ENCODE peak calls at places on chromosomes 6 and 20, in seven cellular contexts. M is HCT116, B is GM23338, N is hepatocyte, Q is neural progenitor cell, I is OCI-LY7, X is MM.1S. A is an unnamed sample.

GRCh38 chr20:415820-416322 is 7.8 kb downstream of the RBCK1 start:
- DNase-seq in I (no peak), B (no peak), X (no peak), M (no peak), Q (no peak), N (no peak), A (no peak)

GRCh38 chr6:161393839-161394364 is 120.0 kb upstream of the AGPAT4 start:
- DNase-seq in M (peak), N (peak), X (peak), Q (peak), B (peak), I (peak), A (peak)

GRCh38 chr6:60671369-60671768 is 1614.7 kb downstream of the KHDRBS2 start:
- DNase-seq in X (peak), Q (no peak), B (peak), M (no peak), N (no peak), I (no peak), A (no peak)

GRCh38 chr6:129006685-129007514 is 124.0 kb downstream of the LAMA2 start:
- DNase-seq in I (no peak), Q (no peak), M (no peak), N (no peak), B (no peak), X (no peak), A (no peak)

GRCh38 chr6:23523771-23524170 is 602.2 kb upstream of the NRSN1 start:
- DNase-seq in I (no peak), N (no peak), X (no peak), M (no peak), Q (no peak), B (no peak), A (no peak)

GRCh38 chr6:25511386-25511785 is 140.6 kb upstream of the SCGN start:
- DNase-seq in I (no peak), N (no peak), Q (no peak), B (no peak), X (no peak), M (no peak), A (peak)

GRCh38 chr20:57711311-57711712 is 1.5 kb upstream of the PMEPA1 start:
- DNase-seq in N (no peak), B (no peak), M (no peak), I (no peak), Q (no peak), X (no peak), A (peak)

GRCh38 chr6:14313220-14313619 is 195.6 kb downstream of the CD83 start:
- DNase-seq in I (no peak), Q (no peak), M (no peak), X (no peak), N (no peak), B (no peak), A (no peak)

GRCh38 chr6:143061597-143062385 is 1.1 kb downstream of the AIG1 start:
- DNase-seq in X (no peak), M (no peak), B (no peak), I (no peak), N (peak), Q (no peak), A (no peak)

GRCh38 chr20:63708301-63709148 is 686 bp downstream of the ZGPAT start:
- DNase-seq in M (no peak), I (no peak), X (no peak), Q (peak), N (peak), B (peak), A (no peak)

GRCh38 chr6:164148789-164149188 is 734.3 kb downstream of the QKI start:
- DNase-seq in Q (no peak), I (no peak), M (no peak), N (no peak), B (no peak), X (no peak), A (no peak)

GRCh38 chr20:64254156-64254555 is 1.4 kb upstream of the PCMTD2 start:
- DNase-seq in I (no peak), Q (no peak), N (no peak), B (no peak), X (no peak), M (no peak), A (no peak)

GRCh38 chr6:102736941-102737368 is 1343.4 kb downstream of the GRIK2 start:
- DNase-seq in B (no peak), Q (no peak), X (no peak), I (no peak), N (no peak), M (no peak), A (peak)

GRCh38 chr20:52760791-52761190 is 211.4 kb upstream of the TSHZ2 start:
- DNase-seq in I (peak), B (peak), X (no peak), N (no peak), Q (no peak), M (no peak), A (no peak)

GRCh38 chr6:19613678-19614077 is 223.5 kb upstream of the ID4 start:
- DNase-seq in X (no peak), M (peak), B (no peak), I (peak), Q (peak), N (no peak), A (peak)

GRCh38 chr20:62522748-62523396 is 47.1 kb upstream of the GATA5 start:
- DNase-seq in Q (no peak), B (no peak), I (no peak), N (no peak), X (no peak), M (no peak), A (no peak)

GRCh38 chr20:23212011-23212410 is 125.9 kb upstream of the CD93 start:
- DNase-seq in I (no peak), Q (no peak), B (no peak), N (no peak), X (no peak), M (no peak), A (no peak)

GRCh38 chr6:33692078-33692759 is 19.3 kb downstream of the UQCC2 start:
- DNase-seq in X (no peak), M (no peak), I (no peak), Q (peak), N (no peak), B (peak), A (peak)

GRCh38 chr6:50889912-50890311 is 71.2 kb downstream of the TFAP2B start:
- DNase-seq in X (no peak), N (no peak), M (no peak), B (no peak), Q (peak), I (no peak), A (no peak)

GRCh38 chr6:136723780-136724179 is 68.5 kb downstream of the MAP3K5 start:
- DNase-seq in B (no peak), X (peak), M (no peak), I (peak), Q (no peak), N (no peak), A (peak)

GRCh38 chr6:137271245-137272183 is 52.3 kb upstream of the IFNGR1 start:
- DNase-seq in X (peak), N (peak), I (peak), B (peak), Q (peak), M (peak), A (peak)

GRCh38 chr20:59972037-59972801 is 14.0 kb downstream of the CDH26 start:
- DNase-seq in Q (no peak), B (no peak), I (no peak), X (no peak), M (no peak), N (no peak), A (peak)

GRCh38 chr20:42024653-42025052 is 406.5 kb upstream of the CHD6 start:
- DNase-seq in M (no peak), I (no peak), X (peak), B (no peak), N (peak), Q (peak), A (no peak)

GRCh38 chr6:113997106-113997505 is 26.2 kb upstream of the HDAC2 start:
- DNase-seq in M (peak), N (no peak), X (no peak), I (no peak), B (no peak), Q (no peak), A (peak)

GRCh38 chr6:149723771-149724417 is 6.0 kb upstream of the LATS1 start:
- DNase-seq in N (peak), X (no peak), M (peak), I (peak), B (peak), Q (peak), A (peak)

GRCh38 chr6:33417127-33417902 is 592 bp downstream of the CUTA start:
- DNase-seq in X (no peak), I (no peak), Q (peak), M (no peak), N (peak), B (peak), A (peak)

GRCh38 chr6:111382476-111383294 is 100.3 kb downstream of the REV3L start:
- DNase-seq in Q (no peak), B (no peak), N (no peak), I (no peak), X (no peak), M (no peak), A (no peak)

GRCh38 chr6:44253307-44254101 is 3.8 kb downstream of the SLC35B2 start:
- DNase-seq in I (peak), X (peak), N (peak), Q (peak), B (peak), M (no peak), A (peak)

GRCh38 chr6:7073810-7074525 is 33.8 kb upstream of the RREB1 start:
- DNase-seq in M (no peak), B (no peak), I (no peak), X (peak), N (no peak), Q (no peak), A (no peak)

GRCh38 chr6:34154668-34155447 is 9.0 kb upstream of the GRM4 start:
- DNase-seq in M (no peak), B (peak), X (peak), Q (peak), I (peak), N (peak), A (peak)

GRCh38 chr20:20820104-20820503 is 107.7 kb upstream of the RALGAPA2 start:
- DNase-seq in I (no peak), N (no peak), X (no peak), Q (peak), M (peak), B (peak), A (peak)

GRCh38 chr6:126040826-126041225 is 54.5 kb downstream of the TRMT11 start:
- DNase-seq in Q (no peak), I (no peak), X (no peak), N (peak), B (no peak), M (no peak), A (peak)

GRCh38 chr20:36173451-36173933 is 19.0 kb downstream of the EPB41L1 start:
- DNase-seq in N (peak), Q (peak), M (no peak), B (peak), X (no peak), I (no peak), A (no peak)

GRCh38 chr6:146664871-146665270 is 66.1 kb downstream of the ADGB start:
- DNase-seq in X (no peak), B (no peak), M (no peak), N (peak), Q (no peak), I (no peak), A (no peak)

GRCh38 chr20:39112196-39112743 is 150.1 kb downstream of the DHX35 start:
- DNase-seq in N (peak), X (peak), B (peak), I (peak), M (peak), Q (peak), A (peak)

DNA sequence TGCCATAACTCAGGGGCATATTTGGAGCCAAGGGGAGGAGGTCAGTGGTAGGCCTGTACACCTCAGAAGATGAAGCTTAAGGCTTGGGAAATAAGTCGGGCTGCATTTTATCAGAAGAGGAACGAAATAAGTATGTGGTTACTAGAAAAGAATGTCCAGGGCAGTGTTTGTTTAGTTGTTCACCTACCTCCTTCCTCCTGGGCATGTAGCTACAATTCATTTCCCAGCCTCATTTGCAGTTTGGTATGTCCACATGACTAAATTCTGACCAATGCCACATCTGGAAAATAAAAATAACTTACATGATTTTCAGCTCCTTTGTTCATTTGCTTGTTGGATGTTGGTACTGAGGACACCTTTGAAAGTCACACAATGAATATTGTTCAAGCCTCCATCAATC is 294.5 kb upstream of the RGS17 start:
- DNase-seq in M (no peak), I (no peak), B (no peak), Q (no peak), N (no peak), X (no peak), A (no peak)
- H3K4me2 ChIP-seq in M (no peak), I (no peak), B (no peak), Q (no peak), N (no peak), X (no peak), A (no peak)

GRCh38 chr6:41157323-41157722 is 3.2 kb upstream of the TREML1 start:
- DNase-seq in Q (no peak), M (no peak), B (no peak), N (no peak), I (no peak), X (no peak), A (no peak)

GRCh38 chr6:41155132-41155805 is 1.1 kb upstream of the TREML1 start:
- DNase-seq in X (no peak), N (no peak), M (no peak), Q (no peak), I (no peak), B (no peak), A (no peak)

GRCh38 chr6:41153992-41154625 is at the start of gene TREML1:
- DNase-seq in X (no peak), I (no peak), B (no peak), N (no peak), M (no peak), Q (no peak), A (no peak)

GRCh38 chr6:41156771-41157170 is 2.6 kb upstream of the TREML1 start:
- DNase-seq in I (no peak), B (no peak), X (no peak), M (no peak), Q (no peak), N (no peak), A (no peak)

DNA sequence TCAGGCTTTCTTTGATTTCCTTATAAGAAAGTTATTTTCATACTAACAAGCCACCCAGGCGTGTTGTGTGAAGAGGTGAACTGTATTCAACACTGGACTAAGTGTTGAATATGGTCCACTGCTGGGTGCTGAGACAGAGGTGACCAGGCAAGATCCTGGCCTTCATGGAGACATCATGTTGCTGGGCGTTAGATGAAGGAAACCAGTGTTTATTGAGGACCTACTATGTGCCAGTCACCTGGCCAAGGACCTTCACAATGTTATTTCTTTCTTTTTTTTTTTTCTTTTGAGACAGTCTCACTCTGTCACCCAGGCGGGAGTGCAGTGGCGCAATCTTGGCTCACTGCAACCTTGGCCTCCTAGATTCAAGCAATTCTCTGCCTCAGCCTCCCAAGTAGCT is 1.9 kb upstream of the TREML1 start:
- DNase-seq in Q (no peak), I (no peak), N (no peak), X (no peak), M (no peak), B (no peak), A (no peak)
- H2AFZ ChIP-seq in Q (no peak), I (no peak), N (no peak), X (no peak), M (no peak), B (no peak), A (no peak)

GRCh38 chr6:16684896-16685554 is 76.2 kb downstream of the ATXN1 start:
- DNase-seq in Q (no peak), N (no peak), X (no peak), M (peak), B (no peak), I (no peak), A (peak)

GRCh38 chr6:16679050-16679449 is 82.2 kb downstream of the ATXN1 start:
- DNase-seq in B (no peak), X (no peak), N (no peak), M (no peak), I (no peak), Q (no peak), A (no peak)

GRCh38 chr6:16683524-16684194 is 77.6 kb downstream of the ATXN1 start:
- DNase-seq in B (no peak), M (peak), X (no peak), Q (no peak), I (no peak), N (no peak), A (peak)

GRCh38 chr6:16684195-16684689 is 77.0 kb downstream of the ATXN1 start:
- DNase-seq in X (no peak), I (no peak), N (no peak), Q (no peak), B (no peak), M (no peak), A (peak)

GRCh38 chr6:16681260-16681873 is 79.9 kb downstream of the ATXN1 start:
- DNase-seq in X (no peak), Q (no peak), B (no peak), M (peak), I (no peak), N (peak), A (peak)
- TF ChIP-seq EZH2phosphoT487 in X (no peak), Q (no peak), B (no peak), M (no peak), I (no peak), N (no peak), A (no peak)

GRCh38 chr6:16237242-16237641 is 1.1 kb upstream of the GMPR start:
- DNase-seq in N (no peak), I (no peak), B (no peak), M (no peak), Q (no peak), X (no peak), A (no peak)

GRCh38 chr6:16236009-16236501 is 2.3 kb upstream of the GMPR start:
- DNase-seq in M (no peak), N (no peak), I (no peak), X (no peak), Q (no peak), B (no peak), A (no peak)

GRCh38 chr6:16238057-16238657 is at the start of gene GMPR:
- DNase-seq in X (peak), Q (peak), M (peak), B (peak), N (peak), I (no peak), A (peak)

GRCh38 chr6:16238658-16239089 is 287 bp downstream of the GMPR start:
- DNase-seq in N (no peak), I (no peak), B (peak), Q (no peak), X (no peak), M (no peak), A (no peak)

DNA sequence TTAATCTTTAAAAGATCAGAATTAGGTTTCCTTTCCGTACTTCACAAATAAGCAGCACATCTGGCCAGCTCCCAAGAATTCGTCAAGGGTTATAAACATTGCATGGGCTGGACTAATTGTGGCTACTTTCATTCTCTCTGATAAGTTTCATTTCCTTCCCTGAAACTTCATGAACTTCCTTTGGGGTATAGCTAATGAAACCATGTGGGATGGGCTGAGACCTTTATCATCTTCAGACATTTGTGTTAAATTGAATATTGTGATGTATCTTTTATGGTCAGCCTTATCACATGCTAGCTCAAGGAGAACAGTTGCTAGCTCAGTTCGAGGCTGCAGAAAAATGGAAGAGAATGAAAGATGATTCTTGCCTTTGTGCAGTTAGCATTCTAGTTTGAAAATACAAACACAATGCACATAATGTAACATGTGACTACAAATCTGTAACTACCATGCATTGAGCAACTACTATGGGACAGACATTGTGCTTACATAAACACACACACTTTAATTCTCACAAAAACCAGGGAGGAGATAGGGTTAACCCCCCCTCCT is 1.7 kb upstream of the GMPR start:
- DNase-seq in N (no peak), I (no peak), Q (no peak), X (peak), B (no peak), M (no peak), A (peak)
- H3K4me2 ChIP-seq in N (peak), I (no peak), Q (no peak), X (peak), B (no peak), M (no peak), A (peak)

A was measured in PC-3.